ENCODE peak calls at places on chromosomes 3 and 15, in nine cellular contexts. S is dorsolateral prefrontal cortex; I is NCI-H1417; F is COLO829; O is GDM1; E is GM12892; R is activated T-cell treated with anti-CD3 and anti-CD28 coated beads, Interleukin-2, amount 50 U/mL, for 1 hour; X is central memory CD4-positive, alpha-beta T cell; L is astrocyte of the cerebellum. D is an unnamed sample.

GRCh38 chr15:98896802-98897732 is 110.5 kb downstream of the PGPEP1L start:
- DNase-seq in O (no peak), E (no peak), R (no peak), X (no peak), S (no peak), F (peak), I (no peak), L (peak), D (no peak)

GRCh38 chr3:182366746-182367145 is 426.6 kb upstream of the ATP11B start:
- DNase-seq in X (no peak), E (no peak), L (no peak), R (no peak), S (no peak), I (no peak), O (no peak), F (no peak), D (no peak)

GRCh38 chr3:158018462-158018861 is 87.8 kb downstream of the SHOX2 start:
- DNase-seq in S (no peak), E (no peak), F (no peak), R (no peak), X (no peak), O (no peak), L (no peak), I (no peak), D (no peak)

GRCh38 chr15:90018216-90018831 is 17.2 kb downstream of the ZNF710 start:
- DNase-seq in O (no peak), E (no peak), S (no peak), L (no peak), R (no peak), F (no peak), I (no peak), X (no peak), D (peak)

GRCh38 chr3:35932995-35933394 is 293.7 kb downstream of the ARPP21 start:
- DNase-seq in E (no peak), R (no peak), O (no peak), F (peak), S (peak), X (no peak), I (peak), L (peak), D (no peak)

GRCh38 chr3:114213262-114213668 is 24.1 kb downstream of the ZNF80 start:
- DNase-seq in I (no peak), L (no peak), F (no peak), R (no peak), X (no peak), E (no peak), S (no peak), O (no peak), D (no peak)

GRCh38 chr3:139299261-139300132 is 44.3 kb upstream of the MRPS22 start:
- DNase-seq in L (no peak), F (no peak), O (no peak), I (no peak), X (no peak), R (no peak), E (no peak), S (no peak), D (no peak)

GRCh38 chr15:51768018-51768417 is 16.6 kb downstream of the TMOD2 start:
- DNase-seq in I (no peak), O (peak), S (no peak), E (no peak), R (no peak), F (no peak), L (no peak), X (no peak), D (no peak)

GRCh38 chr15:65525622-65526021 is 4.6 kb upstream of the HACD3 start:
- DNase-seq in L (no peak), O (no peak), R (no peak), F (no peak), I (peak), E (no peak), S (no peak), X (no peak), D (no peak)

GRCh38 chr15:101437209-101437608 is 52.3 kb downstream of the PCSK6 start:
- DNase-seq in L (no peak), F (no peak), R (no peak), E (no peak), S (peak), O (no peak), X (no peak), I (peak), D (no peak)

GRCh38 chr3:196735751-196736150 is 3.9 kb upstream of the PAK2 start:
- DNase-seq in R (no peak), X (no peak), I (no peak), L (no peak), S (no peak), F (no peak), E (no peak), O (no peak), D (no peak)

GRCh38 chr3:25967385-25967784 is 177.5 kb downstream of the OXSM start:
- DNase-seq in I (no peak), F (no peak), O (no peak), L (no peak), R (no peak), S (no peak), X (no peak), E (no peak), D (no peak)

GRCh38 chr3:193812791-193813505 is 219.9 kb downstream of the OPA1 start:
- DNase-seq in I (no peak), X (no peak), R (no peak), F (no peak), E (no peak), S (no peak), L (no peak), O (no peak), D (no peak)

GRCh38 chr3:73766599-73767378 is 142.0 kb upstream of the PDZRN3 start:
- DNase-seq in O (no peak), E (no peak), R (no peak), S (no peak), L (peak), I (no peak), X (no peak), F (peak), D (no peak)

GRCh38 chr3:37982351-37982750 is 8.2 kb upstream of the VILL start:
- DNase-seq in I (no peak), F (no peak), E (no peak), X (no peak), O (no peak), R (no peak), S (no peak), L (no peak), D (no peak)

GRCh38 chr3:32113981-32114566 is 7.7 kb downstream of the GPD1L start:
- DNase-seq in E (no peak), F (no peak), S (no peak), R (no peak), I (no peak), O (no peak), X (no peak), L (no peak), D (no peak)

GRCh38 chr3:106035618-106036017 is 166.8 kb upstream of the CBLB start:
- DNase-seq in X (no peak), E (no peak), I (no peak), R (no peak), L (no peak), F (no peak), S (no peak), O (no peak), D (no peak)

GRCh38 chr3:150064952-150065351 is 94.3 kb upstream of the PFN2 start:
- DNase-seq in O (no peak), F (no peak), R (no peak), I (no peak), S (no peak), X (no peak), E (no peak), L (no peak), D (no peak)

GRCh38 chr3:15291589-15292541 is 40.5 kb downstream of the SH3BP5 start:
- DNase-seq in S (no peak), R (peak), E (peak), O (peak), L (no peak), X (peak), I (no peak), F (no peak), D (peak)

GRCh38 chr3:98902341-98902740 is 846 bp upstream of the DCBLD2 start:
- DNase-seq in S (no peak), I (no peak), O (no peak), X (no peak), E (no peak), R (no peak), L (no peak), F (no peak), D (no peak)

GRCh38 chr3:31920310-31920709 is 60.8 kb downstream of the OSBPL10 start:
- DNase-seq in F (no peak), I (no peak), E (no peak), X (no peak), L (no peak), R (no peak), O (no peak), S (no peak), D (no peak)

GRCh38 chr3:45041666-45042065 is 15.6 kb downstream of the CLEC3B start:
- DNase-seq in I (no peak), F (no peak), S (no peak), E (no peak), O (no peak), X (no peak), L (no peak), R (no peak), D (peak)

GRCh38 chr15:88651971-88652370 is 13.2 kb downstream of the ISG20 start:
- DNase-seq in R (no peak), L (no peak), O (no peak), I (peak), E (no peak), S (no peak), X (no peak), F (no peak), D (no peak)

GRCh38 chr3:142664311-142664710 is 59.5 kb upstream of the TRPC1 start:
- DNase-seq in F (no peak), E (no peak), S (no peak), L (no peak), R (no peak), O (no peak), X (no peak), I (no peak), D (no peak)

GRCh38 chr3:135992072-135992471 is 26.5 kb downstream of the PPP2R3A start:
- DNase-seq in R (no peak), I (no peak), L (peak), F (peak), O (no peak), X (no peak), S (no peak), E (no peak), D (no peak)

GRCh38 chr15:54803139-54803808 is 393.5 kb downstream of the RSL24D1 start:
- DNase-seq in O (peak), R (no peak), L (no peak), F (peak), I (no peak), E (no peak), X (no peak), S (no peak), D (no peak)

GRCh38 chr3:157160652-157161480 is 919 bp upstream of the CCNL1 start:
- DNase-seq in X (peak), O (peak), F (peak), L (peak), I (peak), E (no peak), R (no peak), S (peak), D (peak)

GRCh38 chr3:152399374-152399773 is 130.6 kb downstream of the MBNL1 start:
- DNase-seq in I (no peak), L (no peak), X (no peak), F (no peak), R (no peak), O (no peak), E (no peak), S (no peak), D (no peak)

GRCh38 chr3:131326307-131326706 is 55.3 kb upstream of the NUDT16 start:
- DNase-seq in S (no peak), O (no peak), L (no peak), R (no peak), I (no peak), E (no peak), X (no peak), F (peak), D (no peak)

GRCh38 chr15:47496343-47497185 is 220.7 kb upstream of the SEMA6D start:
- DNase-seq in F (no peak), S (no peak), O (no peak), I (no peak), R (no peak), E (no peak), X (no peak), L (no peak), D (no peak)

GRCh38 chr15:30038667-30039523 is 43.9 kb upstream of the GOLGA8J start:
- DNase-seq in O (no peak), I (no peak), X (no peak), F (no peak), L (no peak), E (no peak), S (peak), R (no peak), D (no peak)

GRCh38 chr3:55405436-55405835 is 81.7 kb downstream of the WNT5A start:
- DNase-seq in I (no peak), X (no peak), O (no peak), S (no peak), R (no peak), E (no peak), L (no peak), F (no peak), D (no peak)

D was measured in naive thymus-derived CD4-positive, alpha-beta T cell.